ENCODE peak calls at places on chromosome 4, in four cellular contexts. M is GM23248; L is dorsolateral prefrontal cortex; U is stimulated activated CD4-positive, alpha-beta T cell treated with anti-CD3 and anti-CD28 coated beads, Interleukin-2, amount 100 ng/mL, for 24 hours. A is an unnamed sample.

GRCh38 chr4:77510367-77510766 is 95.3 kb upstream of the CXCL13 start:
- DNase-seq in M (no peak), L (no peak), U (no peak), A (no peak)

GRCh38 chr4:10085828-10086505 is 30.6 kb downstream of the WDR1 start:
- DNase-seq in M (no peak), L (peak; percentile 6), U (no peak), A (no peak)

GRCh38 chr4:185031611-185032010 is 13.3 kb downstream of the HELT start:
- DNase-seq in M (no peak), L (no peak), U (no peak), A (no peak)

GRCh38 chr4:153209410-153209809 is 5.2 kb downstream of the TRIM2 start:
- DNase-seq in M (no peak), L (no peak), U (no peak), A (no peak)

GRCh38 chr4:83281326-83281725 is 3.3 kb downstream of the COQ2 start:
- DNase-seq in M (no peak), L (no peak), U (no peak), A (no peak)

GRCh38 chr4:173288296-173288695 is 45.9 kb downstream of the HMGB2 start:
- DNase-seq in M (peak; percentile 53), L (no peak), U (peak; percentile 78), A (peak; percentile 36)

GRCh38 chr4:113442821-113443220 is 318.7 kb downstream of the CAMK2D start:
- DNase-seq in M (no peak), L (no peak), U (no peak), A (no peak)

GRCh38 chr4:20384456-20384855 is 132.8 kb downstream of the SLIT2 start:
- DNase-seq in M (no peak), L (no peak), U (no peak), A (no peak)

GRCh38 chr4:95248713-95249401 is 299.9 kb downstream of the UNC5C start:
- DNase-seq in M (peak; percentile 20), L (no peak), U (no peak), A (no peak)

GRCh38 chr4:80335554-80336358 is at the start of gene CFAP299:
- DNase-seq in M (peak; percentile 95), L (peak; percentile 27), U (peak; percentile 79), A (peak; percentile 97)

GRCh38 chr4:60729194-60729593 is 470.9 kb upstream of the ADGRL3 start:
- DNase-seq in M (no peak), L (no peak), U (no peak), A (no peak)

A was measured in SJSA1.